ENCODE peak calls at places on chromosomes 5 and 9, in eight cellular contexts. M is GM23248; H is T-helper 17 cell; A is H9; T is astrocyte; P is stimulated activated CD4-positive, alpha-beta T cell treated with anti-CD3 and anti-CD28 coated beads, Interleukin-1b, Interleukin-23, amount 100 ng/mL, for 48 hours; V is C1 segment of cervical spinal cord; Y is WTC11. N is an unnamed sample.

GRCh38 chr9:133836818-133837217 is 98.7 kb upstream of the SARDH start:
- DNase-seq in M (no peak), H (no peak), A (no peak), T (no peak), P (no peak), V (no peak), Y (no peak), N (no peak)

GRCh38 chr9:133701981-133702797 is 36.0 kb downstream of the SARDH start:
- DNase-seq in M (no peak), H (peak), A (no peak), T (peak), P (peak), V (no peak), Y (peak), N (peak)

GRCh38 chr9:23582836-23583235 is 243.2 kb downstream of the ELAVL2 start:
- DNase-seq in M (no peak), H (no peak), A (no peak), T (no peak), P (no peak), V (no peak), Y (no peak), N (no peak)

GRCh38 chr5:138789771-138790242 is 36.6 kb downstream of the CTNNA1 start:
- DNase-seq in M (peak), H (no peak), A (no peak), T (no peak), P (no peak), V (no peak), Y (peak), N (peak)

GRCh38 chr9:129811967-129812363 is 9.0 kb downstream of the TOR1B start:
- DNase-seq in M (peak), H (no peak), A (no peak), T (no peak), P (no peak), V (no peak), Y (no peak), N (no peak)

GRCh38 chr5:92800360-92800759 is 780.7 kb downstream of the NR2F1-AS1 start:
- DNase-seq in M (no peak), H (no peak), A (no peak), T (peak), P (no peak), V (no peak), Y (no peak), N (no peak)

GRCh38 chr9:94934816-94935328 is 208.4 kb downstream of the AOPEP start:
- DNase-seq in M (no peak), H (no peak), A (no peak), T (no peak), P (no peak), V (no peak), Y (no peak), N (no peak)

GRCh38 chr9:96327694-96328352 is 25.8 kb upstream of the HSD17B3 start:
- DNase-seq in M (peak), H (no peak), A (no peak), T (peak), P (peak), V (no peak), Y (no peak), N (peak)

GRCh38 chr5:157870837-157871834 is 12.2 kb upstream of the CLINT1 start:
- DNase-seq in M (peak), H (no peak), A (no peak), T (peak), P (no peak), V (no peak), Y (no peak), N (no peak)

GRCh38 chr5:126268697-126269315 is 154.4 kb upstream of the GRAMD2B start:
- DNase-seq in M (no peak), H (no peak), A (no peak), T (peak), P (no peak), V (no peak), Y (no peak), N (no peak)

GRCh38 chr5:132501961-132502931 is 11.7 kb upstream of the IRF1 start:
- DNase-seq in M (peak), H (no peak), A (no peak), T (no peak), P (no peak), V (no peak), Y (no peak), N (no peak)

GRCh38 chr5:141992349-141992963 is 20.4 kb downstream of the GNPDA1 start:
- DNase-seq in M (peak), H (peak), A (no peak), T (peak), P (peak), V (no peak), Y (peak), N (peak)

GRCh38 chr5:1667648-1668140 is 131.9 kb downstream of the MRPL36 start:
- DNase-seq in M (no peak), H (no peak), A (peak), T (no peak), P (no peak), V (no peak), Y (peak), N (peak)

GRCh38 chr5:111225926-111226325 is 1.7 kb downstream of the CAMK4 start:
- DNase-seq in M (no peak), H (no peak), A (no peak), T (no peak), P (no peak), V (no peak), Y (no peak), N (no peak)

GRCh38 chr5:127757576-127757975 is 54.4 kb downstream of the CCDC192 start:
- DNase-seq in M (peak), H (no peak), A (no peak), T (peak), P (peak), V (no peak), Y (no peak), N (peak)

GRCh38 chr9:132673355-132673754 is 3.1 kb downstream of the GTF3C4 start:
- DNase-seq in M (peak), H (no peak), A (peak), T (peak), P (peak), V (no peak), Y (no peak), N (no peak)

GRCh38 chr9:80602291-80602690 is 1030.5 kb downstream of the TLE4 start:
- DNase-seq in M (no peak), H (no peak), A (no peak), T (no peak), P (no peak), V (no peak), Y (no peak), N (no peak)

N was measured in B cell.